ENCODE peak calls at places on chromosomes 16 and 17, in five cellular contexts. C is body of pancreas, Z is activated T-helper 1 cell treated with Interleukin-2 at 50 U/mL for 16 hours, E is AG08395, Q is cardiac muscle cell. M is an unnamed sample.

GRCh38 chr17:48715496-48716399 is 6.6 kb downstream of the PRAC1 start:
- DNase-seq in C (no peak), E (no peak), Z (no peak), Q (no peak), M (no peak)

GRCh38 chr16:49181812-49182211 is 99.8 kb downstream of the CBLN1 start:
- DNase-seq in Z (no peak), C (no peak), Q (no peak), E (no peak), M (no peak)

GRCh38 chr16:89981414-89981813 is 32.9 kb downstream of the DEF8 start:
- DNase-seq in Z (no peak), Q (no peak), E (no peak), C (no peak), M (no peak)

GRCh38 chr17:81309140-81309858 is 14.2 kb upstream of the SLC38A10 start:
- DNase-seq in C (peak; percentile 91), E (peak; percentile 89), Q (peak; percentile 60), Z (no peak), M (peak; percentile 94)

GRCh38 chr17:79455636-79456035 is 155.2 kb downstream of the RBFOX3 start:
- DNase-seq in C (no peak), Z (no peak), E (no peak), Q (no peak), M (no peak)

GRCh38 chr17:43536236-43537088 is 9.7 kb downstream of the ETV4 start:
- DNase-seq in Q (peak; percentile 76), C (no peak), Z (no peak), E (peak; percentile 88), M (peak; percentile 90)

GRCh38 chr17:20226814-20227482 is 217.8 kb downstream of the SPECC1 start:
- DNase-seq in Z (peak; percentile 51), Q (peak; percentile 88), C (peak; percentile 75), E (peak; percentile 91), M (peak; percentile 74)

GRCh38 chr17:80104321-80104955 is 3.1 kb downstream of the GAA start:
- DNase-seq in Z (no peak), E (no peak), Q (peak; percentile 52), C (peak; percentile 39), M (no peak)

GRCh38 chr16:17633146-17633966 is 162.6 kb upstream of the XYLT1 start:
- DNase-seq in E (peak; percentile 5), C (no peak), Z (no peak), Q (no peak), M (no peak)

GRCh38 chr17:17675925-17676534 is 5.2 kb upstream of the RAI1 start:
- DNase-seq in C (no peak), Z (no peak), Q (no peak), E (no peak), M (no peak)

GRCh38 chr17:21239680-21240374 is 13.4 kb downstream of the NATD1 start:
- DNase-seq in Z (no peak), E (peak; percentile 58), C (no peak), Q (peak; percentile 52), M (peak; percentile 78)

GRCh38 chr17:79490530-79490929 is 120.3 kb downstream of the RBFOX3 start:
- DNase-seq in Q (no peak), E (no peak), Z (no peak), C (no peak), M (no peak)

GRCh38 chr16:1991135-1991551 is 1.4 kb downstream of the SYNGR3 start:
- DNase-seq in E (no peak), Q (no peak), C (no peak), Z (no peak), M (no peak)

GRCh38 chr17:3531266-3532101 is 26.1 kb downstream of the TRPV3 start:
- DNase-seq in E (no peak), Q (no peak), C (no peak), Z (no peak), M (no peak)

GRCh38 chr17:2064980-2065785 is 10.3 kb downstream of the HIC1 start:
- DNase-seq in Z (no peak), E (no peak), C (no peak), Q (peak; percentile 84), M (peak; percentile 78)

GRCh38 chr17:44414394-44415155 is 25.1 kb upstream of the ITGA2B start:
- DNase-seq in C (no peak), Q (no peak), E (no peak), Z (no peak), M (no peak)

GRCh38 chr16:88062341-88062861 is 111.2 kb downstream of the BANP start:
- DNase-seq in E (peak; percentile 94), Z (no peak), Q (peak; percentile 84), C (no peak), M (peak; percentile 65)

GRCh38 chr17:3260600-3260999 is 37.6 kb downstream of the OR3A1 start:
- DNase-seq in C (no peak), Z (no peak), E (no peak), Q (no peak), M (no peak)